ENCODE peak calls at places on chromosomes 13 and 19, in six cellular contexts. I is tibial artery, S is SHP77 treated with DMSO at 0.1 percent for 48 hours, E is hepatocyte, P is hippocampal formation, W is nephron progenitor cell. C is an unnamed sample.
A peak's percentile ranks its signal among the peaks of the same experiment; 100 is the strongest.

GRCh38 chr13:89846890-89847585 is 1500.4 kb upstream of the MIR17HG start:
- DNase-seq in W (no peak), I (no peak), S (no peak), P (no peak), E (no peak), C (no peak)

GRCh38 chr19:1852294-1852646 is 4.0 kb upstream of the REXO1 start:
- DNase-seq in I (no peak), S (no peak), E (no peak), W (peak; percentile 43), P (no peak), C (no peak)

GRCh38 chr13:27857271-27857670 is 62.5 kb upstream of the PDX1 start:
- DNase-seq in I (no peak), E (no peak), S (peak; percentile 91), P (no peak), W (no peak), C (no peak)

GRCh38 chr19:17734146-17734545 is 14.9 kb downstream of the MAP1S start:
- DNase-seq in E (no peak), S (no peak), P (no peak), W (no peak), I (no peak), C (no peak)

GRCh38 chr13:100544866-100545683 is 43.5 kb downstream of the GGACT start:
- DNase-seq in S (no peak), E (no peak), W (no peak), I (no peak), P (no peak), C (peak; percentile 88)

GRCh38 chr19:38135150-38135998 is 88.6 kb downstream of the DPF1 start:
- DNase-seq in E (no peak), W (peak; percentile 31), I (no peak), P (no peak), S (no peak), C (no peak)

GRCh38 chr19:40759352-40759751 is 8.3 kb downstream of the SNRPA start:
- DNase-seq in W (no peak), S (no peak), P (no peak), E (no peak), I (no peak), C (no peak)

GRCh38 chr19:17406039-17406886 is 833 bp upstream of the BST2 start:
- DNase-seq in S (no peak), P (no peak), W (no peak), E (no peak), I (no peak), C (no peak)

GRCh38 chr19:56663931-56664500 is 7.5 kb downstream of the ZNF835 start:
- DNase-seq in W (no peak), S (no peak), E (no peak), P (no peak), I (no peak), C (no peak)

GRCh38 chr19:5828661-5829566 is 10.6 kb downstream of the FUT6 start:
- DNase-seq in W (peak; percentile 92), P (no peak), I (no peak), E (peak; percentile 89), S (no peak), C (no peak)

GRCh38 chr13:44801990-44802389 is 187.3 kb downstream of the NUFIP1 start:
- DNase-seq in S (no peak), E (peak; percentile 38), P (no peak), W (no peak), I (no peak), C (no peak)

GRCh38 chr19:50820549-50821247 is 2.9 kb downstream of the KLK1 start:
- DNase-seq in E (peak; percentile 71), I (no peak), S (no peak), P (no peak), W (peak; percentile 30), C (no peak)

GRCh38 chr19:36501973-36502372 is 12.6 kb upstream of the ZNF566 start:
- DNase-seq in I (no peak), W (no peak), S (no peak), E (no peak), P (no peak), C (no peak)

GRCh38 chr13:22357132-22357531 is 686.3 kb downstream of the FGF9 start:
- DNase-seq in S (no peak), P (no peak), I (no peak), E (no peak), W (no peak), C (no peak)

GRCh38 chr13:110806636-110807035 is 93.1 kb downstream of the ING1 start:
- DNase-seq in P (no peak), I (no peak), E (no peak), W (no peak), S (no peak), C (no peak)

GRCh38 chr19:35264281-35265125 is 4.3 kb upstream of the USF2 start:
- DNase-seq in S (no peak), W (no peak), I (no peak), P (no peak), E (no peak), C (no peak)

GRCh38 chr13:113411216-113412023 is 41.9 kb downstream of the ADPRHL1 start:
- DNase-seq in P (no peak), E (peak; percentile 53), I (peak; percentile 71), W (no peak), S (no peak), C (no peak)

GRCh38 chr13:74274946-74275345 is 140.7 kb upstream of the KLF12 start:
- DNase-seq in E (no peak), I (no peak), S (no peak), P (no peak), W (no peak), C (no peak)

GRCh38 chr13:29969286-29969685 is 118.9 kb upstream of the UBL3 start:
- DNase-seq in E (no peak), P (no peak), W (no peak), I (no peak), S (no peak), C (no peak)